ENCODE peak calls at places on chromosomes 11 and 22, in ten cellular contexts. I is DMS 273 treated with DMSO at 0.1 percent for 48 hours; U is SW 1271; Z is activated CD4-positive, alpha-beta T cell treated with anti-CD3 and anti-CD28 coated beads, Interleukin-2, amount 50 U/mL, for 1 hour; M is fibroblast of mammary gland; L is OCI-LY7; G is neuronal stem cell; F is activated CD4-positive, alpha-beta memory T cell treated with anti-CD3 and anti-CD28 coated beads for 36 hours; J is activated naive CD8-positive, alpha-beta T cell treated with anti-CD3 and anti-CD28 coated beads, Interleukin-2, amount 50 U/mL, for 24 hours; K is neural crest cell. D is an unnamed sample.

GRCh38 chr22:48498526-48499331 is 1328.9 kb downstream of the BRD1 start:
- DNase-seq in K (no peak), U (no peak), F (no peak), J (no peak), G (no peak), I (no peak), M (no peak), Z (no peak), L (no peak), D (no peak)

GRCh38 chr11:6240691-6241285 is 1.9 kb downstream of the CNGA4 start:
- DNase-seq in Z (no peak), K (no peak), J (no peak), L (no peak), U (no peak), F (no peak), I (no peak), M (no peak), G (no peak), D (no peak)

GRCh38 chr11:83971063-83971462 is 684.9 kb upstream of the CCDC90B start:
- DNase-seq in L (no peak), F (no peak), I (no peak), K (no peak), Z (no peak), J (no peak), M (peak; percentile 56), U (no peak), G (peak; percentile 6), D (no peak)

GRCh38 chr11:131899954-131900580 is 529.7 kb downstream of the NTM start:
- DNase-seq in U (no peak), K (no peak), F (no peak), I (no peak), Z (no peak), M (no peak), J (no peak), G (no peak), L (no peak), D (no peak)

GRCh38 chr11:102253018-102253775 is 64.1 kb upstream of the BIRC3 start:
- DNase-seq in U (no peak), K (no peak), F (no peak), Z (no peak), J (no peak), I (no peak), L (no peak), G (no peak), M (no peak), D (no peak)

GRCh38 chr11:77269484-77270123 is 31.9 kb downstream of the GDPD4 start:
- DNase-seq in G (no peak), F (no peak), K (no peak), I (no peak), J (no peak), Z (no peak), L (no peak), M (peak; percentile 68), U (no peak), D (no peak)

GRCh38 chr11:65352783-65353182 is 1.8 kb upstream of the TIGD3 start:
- DNase-seq in G (no peak), U (no peak), I (no peak), M (peak; percentile 30), Z (no peak), F (no peak), J (no peak), K (no peak), L (peak; percentile 44), D (no peak)

GRCh38 chr11:34480339-34480738 is 33.3 kb downstream of the ELF5 start:
- DNase-seq in F (no peak), L (no peak), U (no peak), Z (no peak), G (no peak), I (no peak), M (peak; percentile 23), J (no peak), K (no peak), D (no peak)

GRCh38 chr11:66326261-66327111 is 9.6 kb upstream of the CD248 start:
- DNase-seq in G (no peak), U (no peak), I (no peak), Z (no peak), K (no peak), J (peak; percentile 51), L (peak; percentile 73), F (peak; percentile 40), M (peak; percentile 59), D (peak; percentile 85)

GRCh38 chr22:37912171-37912570 is 6.1 kb downstream of the MICALL1 start:
- DNase-seq in F (no peak), U (no peak), J (no peak), K (no peak), Z (no peak), L (no peak), M (no peak), I (no peak), G (no peak), D (peak; percentile 45)

GRCh38 chr11:86469491-86470388 is 95.1 kb downstream of the CCDC81 start:
- DNase-seq in Z (no peak), L (no peak), U (no peak), G (no peak), J (no peak), K (no peak), M (no peak), I (no peak), F (no peak), D (no peak)

GRCh38 chr11:7796842-7797241 is at the start of gene OR5P2:
- DNase-seq in G (no peak), U (no peak), K (no peak), J (no peak), I (no peak), L (no peak), M (no peak), Z (no peak), F (no peak), D (no peak)

GRCh38 chr11:118049771-118050170 is 27.1 kb upstream of the TMPRSS4 start:
- DNase-seq in G (no peak), F (peak; percentile 16), L (no peak), K (no peak), I (no peak), M (no peak), J (no peak), U (no peak), Z (no peak), D (no peak)

GRCh38 chr11:121965330-121965729 is 150.7 kb downstream of the BLID start:
- DNase-seq in G (no peak), F (no peak), Z (no peak), M (peak; percentile 60), K (no peak), U (no peak), J (no peak), L (no peak), I (no peak), D (no peak)

GRCh38 chr22:37260396-37260795 is 16.3 kb upstream of the RAC2 start:
- DNase-seq in U (no peak), G (no peak), Z (no peak), I (no peak), J (no peak), K (no peak), L (no peak), M (no peak), F (no peak), D (no peak)

GRCh38 chr11:15615412-15616096 is 500.8 kb downstream of the INSC start:
- DNase-seq in I (no peak), U (no peak), J (no peak), K (no peak), Z (no peak), G (peak; percentile 15), L (no peak), F (no peak), M (no peak), D (no peak)

GRCh38 chr11:107359701-107360100 is 97.9 kb downstream of the CWF19L2 start:
- DNase-seq in L (no peak), K (no peak), Z (no peak), F (no peak), U (no peak), I (no peak), M (peak; percentile 7), J (no peak), G (no peak), D (no peak)

GRCh38 chr11:33605703-33606102 is 94.9 kb downstream of the C11orf91 start:
- DNase-seq in Z (no peak), L (no peak), U (no peak), G (no peak), K (no peak), M (no peak), J (no peak), I (no peak), F (no peak), D (no peak)

GRCh38 chr22:22709719-22710445 is 65.5 kb downstream of the GGTLC2 start:
- DNase-seq in F (no peak), L (peak; percentile 45), K (no peak), G (no peak), I (no peak), Z (no peak), U (no peak), J (peak; percentile 16), M (peak; percentile 48), D (peak; percentile 45)

GRCh38 chr11:99571094-99571493 is 550.3 kb downstream of the CNTN5 start:
- DNase-seq in U (no peak), Z (no peak), G (no peak), F (no peak), J (no peak), L (no peak), I (no peak), M (no peak), K (no peak), D (no peak)

GRCh38 chr11:7511405-7511804 is 2.4 kb upstream of the PPFIBP2 start:
- DNase-seq in L (peak; percentile 64), M (no peak), J (no peak), U (no peak), Z (no peak), F (no peak), I (no peak), G (no peak), K (no peak), D (no peak)

GRCh38 chr11:84675631-84676030 is 951.5 kb downstream of the DLG2 start:
- DNase-seq in M (no peak), L (no peak), K (no peak), J (no peak), Z (no peak), F (no peak), U (no peak), G (no peak), I (no peak), D (no peak)

GRCh38 chr22:42365337-42365865 is 66.8 kb downstream of the NFAM1 start:
- DNase-seq in F (no peak), I (no peak), M (no peak), J (no peak), L (no peak), K (no peak), Z (no peak), U (no peak), G (no peak), D (no peak)

GRCh38 chr22:44895296-44896055 is 114.3 kb downstream of the PHF21B start:
- DNase-seq in F (no peak), L (no peak), J (no peak), G (no peak), K (no peak), M (no peak), Z (no peak), U (no peak), I (no peak), D (no peak)

GRCh38 chr11:73333626-73334199 is 25.6 kb downstream of the ARHGEF17 start:
- DNase-seq in I (no peak), M (peak; percentile 30), L (no peak), K (no peak), J (no peak), U (no peak), G (no peak), Z (no peak), F (no peak), D (no peak)

GRCh38 chr22:46381142-46381541 is 45.6 kb downstream of the TRMU start:
- DNase-seq in K (no peak), M (no peak), L (no peak), F (no peak), U (no peak), I (no peak), Z (no peak), J (no peak), G (no peak), D (no peak)

GRCh38 chr11:46338988-46339666 is 8.1 kb upstream of the DGKZ start:
- DNase-seq in K (no peak), F (no peak), I (peak; percentile 30), L (no peak), Z (no peak), U (no peak), J (no peak), G (no peak), M (no peak), D (no peak)

GRCh38 chr11:101444851-101445250 is 139.0 kb downstream of the TRPC6 start:
- DNase-seq in G (no peak), U (no peak), K (no peak), Z (no peak), I (no peak), F (no peak), M (no peak), L (no peak), J (no peak), D (no peak)

D was measured in activated CD8-positive, alpha-beta T cell treated with anti-CD3 and anti-CD28 coated beads for 36 hours.